ENCODE peak calls at places on chromosomes 16 and 17, in six cellular contexts. Q is CD8-positive, alpha-beta T cell; P is upper lobe of right lung; U is thoracic aorta; A is heart left ventricle; V is hepatocyte. M is an unnamed sample.

GRCh38 chr16:12193688-12194087 is 217.2 kb downstream of the SNX29 start:
- DNase-seq in P (no peak), V (no peak), A (no peak), U (no peak), Q (no peak), M (no peak)

GRCh38 chr16:31177136-31177535 is 2.8 kb upstream of the FUS start:
- DNase-seq in V (no peak), P (peak; percentile 68), U (no peak), A (no peak), Q (peak; percentile 30), M (no peak)

GRCh38 chr16:64615647-64616280 is 506.1 kb downstream of the CDH11 start:
- DNase-seq in A (peak; percentile 47), Q (no peak), P (peak; percentile 59), U (no peak), V (peak; percentile 26), M (no peak)

GRCh38 chr17:1034652-1035210 is 37.8 kb downstream of the TIMM22 start:
- DNase-seq in V (no peak), U (no peak), Q (no peak), P (no peak), A (no peak), M (no peak)

GRCh38 chr17:76498886-76499667 is 2.1 kb downstream of the RHBDF2 start:
- DNase-seq in A (no peak), V (no peak), P (no peak), U (no peak), Q (no peak), M (no peak)

GRCh38 chr17:80153004-80153403 is 6.1 kb upstream of the EIF4A3 start:
- DNase-seq in A (no peak), V (no peak), Q (no peak), P (no peak), U (no peak), M (no peak)

GRCh38 chr16:9419161-9419560 is 327.7 kb downstream of the HAPSTR1 start:
- DNase-seq in V (no peak), A (no peak), U (no peak), Q (no peak), P (no peak), M (no peak)

GRCh38 chr16:3580271-3580670 is 3.1 kb upstream of the NLRC3 start:
- DNase-seq in Q (no peak), V (no peak), P (no peak), A (peak; percentile 40), U (no peak), M (no peak)

GRCh38 chr17:62705781-62706597 is 78.5 kb downstream of the MRC2 start:
- DNase-seq in A (no peak), U (no peak), V (no peak), P (peak; percentile 47), Q (no peak), M (peak; percentile 31)

GRCh38 chr17:12402963-12403622 is 262.6 kb upstream of the MYOCD start:
- DNase-seq in Q (no peak), U (no peak), P (no peak), A (no peak), V (no peak), M (no peak)

GRCh38 chr17:63984206-63984605 is 11.5 kb upstream of the SCN4A start:
- DNase-seq in V (no peak), U (no peak), P (no peak), Q (no peak), A (peak; percentile 33), M (no peak)

GRCh38 chr16:7086842-7087616 is 245.6 kb upstream of the RBFOX1 start:
- DNase-seq in A (peak; percentile 61), U (no peak), V (peak; percentile 78), Q (no peak), P (no peak), M (no peak)

GRCh38 chr16:89358030-89359005 is 132.0 kb downstream of the ANKRD11 start:
- DNase-seq in P (peak; percentile 65), A (no peak), U (no peak), Q (peak; percentile 35), V (no peak), M (no peak)

GRCh38 chr16:11036868-11037410 is 92.6 kb downstream of the CLEC16A start:
- DNase-seq in V (no peak), Q (no peak), A (no peak), P (no peak), U (no peak), M (no peak)

GRCh38 chr16:30747331-30747730 is 894 bp upstream of the PHKG2 start:
- DNase-seq in Q (no peak), V (peak; percentile 39), A (no peak), P (no peak), U (no peak), M (no peak)

GRCh38 chr16:57675752-57676623 is 7.9 kb downstream of the ADGRG3 start:
- DNase-seq in P (no peak), A (peak; percentile 36), Q (no peak), U (no peak), V (no peak), M (no peak)

GRCh38 chr16:71709231-71709781 is 15.2 kb downstream of the PHLPP2 start:
- DNase-seq in Q (no peak), U (no peak), A (no peak), P (no peak), V (peak; percentile 24), M (no peak)

GRCh38 chr16:12613131-12613991 is 190.3 kb downstream of the CPPED1 start:
- DNase-seq in A (no peak), P (no peak), V (peak; percentile 75), U (no peak), Q (no peak), M (peak; percentile 72)

GRCh38 chr17:48351916-48352332 is 78.1 kb downstream of the SKAP1 start:
- DNase-seq in A (no peak), P (no peak), U (no peak), Q (no peak), V (peak; percentile 36), M (no peak)

GRCh38 chr17:31318298-31319190 is 2.9 kb downstream of the EVI2A start:
- DNase-seq in P (no peak), V (no peak), A (no peak), U (peak; percentile 4), Q (peak; percentile 43), M (no peak)

GRCh38 chr17:7997186-7997585 is 5.2 kb upstream of the GUCY2D start:
- DNase-seq in Q (no peak), V (peak; percentile 64), U (no peak), P (no peak), A (no peak), M (peak; percentile 40)

GRCh38 chr17:57256708-57257112 is 387 bp downstream of the MSI2 start:
- DNase-seq in P (peak; percentile 70), Q (peak; percentile 23), A (no peak), V (peak; percentile 62), U (no peak), M (no peak)

GRCh38 chr16:85834741-85835140 is 35.2 kb downstream of the COX4I1 start:
- DNase-seq in P (peak; percentile 45), A (no peak), V (no peak), Q (no peak), U (no peak), M (no peak)

GRCh38 chr16:85833540-85833914 is 34.0 kb downstream of the COX4I1 start:
- DNase-seq in A (no peak), Q (no peak), V (no peak), U (no peak), P (no peak), M (no peak)

GRCh38 chr16:85836706-85837582 is 37.4 kb downstream of the COX4I1 start:
- DNase-seq in U (no peak), Q (no peak), A (no peak), V (no peak), P (no peak), M (no peak)

GRCh38 chr16:85835956-85836705 is 36.6 kb downstream of the COX4I1 start:
- DNase-seq in Q (no peak), P (peak; percentile 57), U (no peak), A (no peak), V (no peak), M (no peak)

DNA sequence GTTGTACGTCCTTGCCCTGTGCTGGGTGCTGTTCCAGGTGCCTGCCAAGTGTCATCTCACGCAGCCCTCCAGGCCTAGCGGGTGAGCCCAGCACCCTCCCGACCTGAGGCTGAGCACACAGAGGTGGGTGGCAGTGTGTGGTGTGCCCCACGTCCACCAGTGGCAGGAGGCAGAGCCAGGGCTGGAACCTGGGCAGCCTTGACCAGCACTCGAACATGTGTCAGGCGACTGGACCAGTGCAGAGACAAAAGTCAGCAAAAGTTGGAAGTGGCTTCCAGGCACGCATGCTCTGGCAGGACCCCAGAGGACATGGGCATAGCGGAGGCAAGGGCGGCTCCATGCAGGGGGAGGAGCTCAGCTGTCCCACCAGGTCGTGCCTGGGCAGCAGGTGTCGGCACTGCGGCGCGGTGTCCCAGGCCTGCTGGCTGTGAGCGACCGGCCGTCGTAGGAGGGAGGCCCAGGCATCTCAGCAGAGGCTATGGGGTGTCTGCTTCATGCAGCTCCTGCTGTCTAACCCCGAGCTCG is 35.8 kb downstream of the COX4I1 start:
- DNase-seq in A (peak; percentile 54), Q (no peak), V (no peak), P (peak; percentile 54), U (no peak), M (peak; percentile 27)
- H3K27me3 ChIP-seq in A (peaks cover 28% of the 10 kb centered on the region), Q (peaks cover 3% of the 10 kb centered on the region), V (no peaks in the 10 kb centered on the region), P (peaks cover 12% of the 10 kb centered on the region), U (no peaks in the 10 kb centered on the region), M (no peaks in the 10 kb centered on the region)

GRCh38 chr16:2337431-2338296 is 2.9 kb downstream of the ABCA3 start:
- DNase-seq in Q (no peak), V (no peak), A (no peak), U (no peak), P (no peak), M (no peak)

GRCh38 chr16:2340564-2341455 is at the start of gene ABCA3:
- DNase-seq in A (peak; percentile 97), U (peak; percentile 68), V (peak; percentile 94), P (peak; percentile 97), Q (peak; percentile 91), M (peak; percentile 93)

GRCh38 chr16:2341456-2342447 is 1.2 kb upstream of the ABCA3 start:
- DNase-seq in A (peak; percentile 69), P (peak; percentile 73), U (no peak), V (no peak), Q (no peak), M (peak; percentile 26)

GRCh38 chr16:2339521-2340484 is 725 bp downstream of the ABCA3 start:
- DNase-seq in Q (peak; percentile 22), U (no peak), A (peak; percentile 84), V (peak; percentile 65), P (peak; percentile 89), M (peak; percentile 60)

DNA sequence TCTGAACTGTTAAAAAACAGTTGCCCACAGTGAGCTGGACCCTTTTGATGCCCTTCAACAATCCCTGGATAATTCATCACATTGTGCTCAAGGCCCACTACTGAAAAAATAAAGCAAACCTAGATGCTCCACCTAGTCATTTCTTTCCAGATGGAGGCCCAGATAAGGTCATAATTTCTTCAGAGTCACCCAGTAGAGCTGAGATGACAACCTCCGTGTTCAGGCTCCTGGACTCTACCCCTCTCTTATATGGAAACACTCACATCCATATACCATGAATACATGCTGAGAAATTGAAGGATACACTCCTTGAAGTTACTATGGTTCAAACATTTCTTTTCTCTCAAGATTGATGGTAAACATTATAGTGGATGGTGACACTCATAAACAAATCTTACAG is 2.7 kb upstream of the ABCA3 start:
- DNase-seq in V (no peak), U (no peak), P (no peak), Q (no peak), A (no peak), M (no peak)
- H3K27me3 ChIP-seq in V (peaks cover 22% of the 10 kb centered on the region), U (no peaks in the 10 kb centered on the region), P (no peaks in the 10 kb centered on the region), Q (no peaks in the 10 kb centered on the region), A (no peaks in the 10 kb centered on the region), M (no peaks in the 10 kb centered on the region)

GRCh38 chr17:9715503-9716016 is 70.2 kb downstream of the USP43 start:
- DNase-seq in A (no peak), Q (no peak), V (no peak), P (no peak), U (no peak), M (no peak)
- H3K27me3 ChIP-seq in A (no peaks in the 10 kb centered on the region), Q (no peaks in the 10 kb centered on the region), V (no peaks in the 10 kb centered on the region), P (no peaks in the 10 kb centered on the region), U (no peaks in the 10 kb centered on the region), M (no peaks in the 10 kb centered on the region)

GRCh38 chr17:45127583-45128300 is 4.6 kb downstream of the PLCD3 start:
- DNase-seq in V (peak; percentile 83), Q (no peak), P (no peak), A (peak; percentile 84), U (no peak), M (no peak)
- H3K27me3 ChIP-seq in V (no peaks in the 10 kb centered on the region), Q (no peaks in the 10 kb centered on the region), P (no peaks in the 10 kb centered on the region), A (no peaks in the 10 kb centered on the region), U (no peaks in the 10 kb centered on the region), M (no peaks in the 10 kb centered on the region)

M was measured in right lobe of liver.